ENCODE peak calls at places on chromosome 11, in five cellular contexts. B, C, R, D and J are unnamed samples.

GRCh38 chr11:47532597-47533213 is 20.2 kb downstream of the CELF1 start:
- DNase-seq in B (no peak), C (no peak), R (no peak), D (no peak), J (no peak)

GRCh38 chr11:64703048-64703447 is 19.9 kb downstream of the NRXN2 start:
- DNase-seq in B (no peak), C (no peak), R (no peak), D (no peak), J (no peak)

GRCh38 chr11:69460540-69461257 is 20.8 kb upstream of the LINC01488 start:
- DNase-seq in B (no peak), C (no peak), R (no peak), D (no peak), J (no peak)

GRCh38 chr11:34926101-34926830 is 9.8 kb downstream of the PDHX start:
- DNase-seq in B (peak; percentile 46), C (peak; percentile 29), R (no peak), D (peak; percentile 21), J (no peak)

GRCh38 chr11:7671807-7672206 is 1.5 kb downstream of the CYB5R2 start:
- DNase-seq in B (no peak), C (no peak), R (no peak), D (peak; percentile 76), J (no peak)

GRCh38 chr11:73326929-73327811 is 19.1 kb downstream of the ARHGEF17 start:
- DNase-seq in B (no peak), C (no peak), R (no peak), D (peak; percentile 62), J (no peak)

GRCh38 chr11:8219257-8220021 is 44.2 kb downstream of the LMO1 start:
- DNase-seq in B (peak; percentile 31), C (no peak), R (no peak), D (peak; percentile 66), J (no peak)

GRCh38 chr11:104525416-104525815 is 361.5 kb upstream of the PDGFD start:
- DNase-seq in B (no peak), C (no peak), R (no peak), D (no peak), J (no peak)

GRCh38 chr11:65077466-65077865 is 6.4 kb downstream of the CDCA5 start:
- DNase-seq in B (no peak), C (no peak), R (no peak), D (no peak), J (no peak)

GRCh38 chr11:130470832-130471706 is 22.6 kb downstream of the ADAMTS15 start:
- DNase-seq in B (no peak), C (no peak), R (no peak), D (no peak), J (no peak)

GRCh38 chr11:26575946-26576345 is 3.9 kb upstream of the MUC15 start:
- DNase-seq in B (no peak), C (no peak), R (no peak), D (no peak), J (no peak)

GRCh38 chr11:46112961-46113617 is 8.2 kb downstream of the PHF21A start:
- DNase-seq in B (peak; percentile 48), C (peak; percentile 27), R (peak; percentile 14), D (peak; percentile 45), J (no peak)

GRCh38 chr11:32310218-32310601 is 125.1 kb downstream of the WT1 start:
- DNase-seq in B (no peak), C (no peak), R (no peak), D (no peak), J (no peak)

GRCh38 chr11:30377347-30377746 is 54.4 kb downstream of the ARL14EP start:
- DNase-seq in B (no peak), C (no peak), R (no peak), D (no peak), J (no peak)

GRCh38 chr11:75598900-75599299 is 36.8 kb downstream of the SERPINH1 start:
- DNase-seq in B (no peak), C (no peak), R (no peak), D (no peak), J (no peak)

GRCh38 chr11:134332189-134332631 is 422 bp downstream of the GLB1L2 start:
- DNase-seq in B (peak; percentile 52), C (no peak), R (no peak), D (no peak), J (no peak)

GRCh38 chr11:14673824-14674432 is 30.3 kb downstream of the PDE3B start:
- DNase-seq in B (no peak), C (no peak), R (no peak), D (no peak), J (no peak)